ENCODE peak calls at places on chromosomes 6 and 20, in four cellular contexts. S, V, W and Y are unnamed samples.

GRCh38 chr6:154614101-154614500 is 103.6 kb upstream of the CNKSR3 start:
- DNase-seq in W (no peak), V (peak), S (peak), Y (no peak)

GRCh38 chr6:16322666-16323312 is 84.4 kb downstream of the GMPR start:
- DNase-seq in S (peak), W (peak), V (peak), Y (no peak)

GRCh38 chr6:20706293-20707165 is 172.3 kb downstream of the CDKAL1 start:
- DNase-seq in W (no peak), V (peak), S (no peak), Y (no peak)

GRCh38 chr6:22765015-22765414 is 195.6 kb downstream of the HDGFL1 start:
- DNase-seq in V (no peak), S (peak), W (no peak), Y (no peak)

GRCh38 chr6:113486172-113486571 is 371.0 kb upstream of the MARCKS start:
- DNase-seq in V (no peak), S (no peak), W (no peak), Y (no peak)

GRCh38 chr20:46365483-46366215 is 40.8 kb downstream of the ELMO2 start:
- DNase-seq in W (peak), V (no peak), S (no peak), Y (no peak)

GRCh38 chr6:160248538-160248937 is 10.1 kb downstream of the SLC22A2 start:
- DNase-seq in S (peak), V (peak), W (no peak), Y (no peak)

GRCh38 chr6:144216668-144217218 is 66.4 kb downstream of the STX11 start:
- DNase-seq in V (no peak), S (no peak), W (no peak), Y (peak)

GRCh38 chr6:31497595-31498476 is at the start of gene MICB:
- DNase-seq in S (peak), V (peak), W (peak), Y (peak)

GRCh38 chr6:116253505-116254296 is at the start of gene TSPYL4:
- DNase-seq in V (peak), W (peak), S (peak), Y (peak)

GRCh38 chr6:15881150-15881549 is 218.3 kb upstream of the DTNBP1 start:
- DNase-seq in S (no peak), W (no peak), V (no peak), Y (no peak)

GRCh38 chr6:166467436-166468000 is 84.8 kb upstream of the MPC1 start:
- DNase-seq in W (no peak), V (no peak), S (no peak), Y (no peak)

GRCh38 chr6:44439270-44440045 is 52.0 kb downstream of the CDC5L start:
- DNase-seq in W (no peak), S (peak), V (peak), Y (no peak)

GRCh38 chr6:32609731-32610640 is 20.3 kb upstream of the HLA-DRB1 start:
- DNase-seq in S (peak), W (peak), V (peak), Y (no peak)

GRCh38 chr20:57659131-57659788 is 39.0 kb upstream of the ZBP1 start:
- DNase-seq in S (no peak), V (no peak), W (peak), Y (no peak)

GRCh38 chr6:33894438-33894837 is 90.6 kb upstream of the MLN start:
- DNase-seq in S (peak), W (no peak), V (peak), Y (no peak)

GRCh38 chr20:57030611-57031600 is 235.5 kb downstream of the BMP7 start:
- DNase-seq in W (no peak), S (peak), V (peak), Y (no peak)

GRCh38 chr20:17619351-17620093 is 49.6 kb downstream of the DSTN start:
- DNase-seq in V (no peak), S (no peak), W (peak), Y (no peak)

GRCh38 chr6:4351857-4352669 is 216.7 kb upstream of the ECI2 start:
- DNase-seq in S (peak), W (peak), V (peak), Y (peak)

GRCh38 chr6:154462425-154462824 is 48.1 kb downstream of the CNKSR3 start:
- DNase-seq in W (no peak), V (no peak), S (no peak), Y (no peak)

GRCh38 chr20:44008806-44009678 is 94.4 kb downstream of the TOX2 start:
- DNase-seq in V (no peak), S (no peak), W (no peak), Y (no peak)

GRCh38 chr6:25180630-25181375 is 98.4 kb upstream of the CARMIL1 start:
- DNase-seq in S (no peak), V (no peak), W (no peak), Y (no peak)

GRCh38 chr6:35078896-35079295 is 62.2 kb downstream of the TCP11 start:
- DNase-seq in W (no peak), S (no peak), V (no peak), Y (no peak)

GRCh38 chr20:17611290-17611539 is 41.3 kb downstream of the DSTN start:
- DNase-seq in W (no peak), S (peak), V (no peak), Y (no peak)

GRCh38 chr6:21141616-21142303 is 451.8 kb upstream of the SOX4 start:
- DNase-seq in W (no peak), V (no peak), S (no peak), Y (no peak)

GRCh38 chr20:57529160-57529585 is 4.2 kb upstream of the CTCFL start:
- DNase-seq in V (no peak), W (no peak), S (no peak), Y (no peak)

GRCh38 chr6:53986721-53987526 is 124.3 kb upstream of the MLIP start:
- DNase-seq in W (no peak), S (peak), V (peak), Y (no peak)

GRCh38 chr6:17705428-17705777 is 1.3 kb downstream of the NUP153 start:
- DNase-seq in V (peak), S (peak), W (no peak), Y (no peak)

GRCh38 chr6:42292002-42292735 is 74.5 kb upstream of the MRPS10 start:
- DNase-seq in V (peak), W (no peak), S (peak), Y (no peak)

GRCh38 chr20:18743665-18744440 is 69.7 kb upstream of the SCP2D1 start:
- DNase-seq in V (no peak), W (no peak), S (no peak), Y (no peak)

GRCh38 chr6:156061958-156062661 is 606.5 kb upstream of the NOX3 start:
- DNase-seq in S (no peak), W (no peak), V (no peak), Y (no peak)

GRCh38 chr6:83442752-83443151 is 11.9 kb upstream of the ME1 start:
- DNase-seq in W (no peak), S (peak), V (peak), Y (no peak)

GRCh38 chr6:56091159-56091869 is 156.1 kb downstream of the COL21A1 start:
- DNase-seq in W (no peak), V (peak), S (peak), Y (no peak)